ENCODE peak calls at places on chromosome 5, in four cellular contexts. X is esophagus muscularis mucosa, C is aorta, F is activated gamma-delta T cell treated with Interleukin-2 at 50 U/mL for 16 hours. N is an unnamed sample.

GRCh38 chr5:140042551-140043507 is at the start of gene NRG2:
- DNase-seq in X (no peak), C (peak), F (peak), N (peak)

GRCh38 chr5:179530069-179530998 is 20.0 kb upstream of the RUFY1 start:
- DNase-seq in C (peak), F (peak), X (no peak), N (peak)

GRCh38 chr5:124651663-124652513 is 94.6 kb downstream of the ZNF608 start:
- DNase-seq in X (peak), C (peak), F (no peak), N (peak)

GRCh38 chr5:90909091-90909503 is 350.5 kb downstream of the ADGRV1 start:
- DNase-seq in C (no peak), X (no peak), F (no peak), N (no peak)

GRCh38 chr5:55551904-55552303 is 17.1 kb upstream of the PLPP1 start:
- DNase-seq in X (no peak), F (no peak), C (no peak), N (no peak)

GRCh38 chr5:10702040-10702629 is 58.9 kb downstream of the DAP start:
- DNase-seq in X (no peak), C (peak), F (no peak), N (no peak)

GRCh38 chr5:92544042-92544441 is 1037.0 kb downstream of the NR2F1-AS1 start:
- DNase-seq in F (no peak), C (no peak), X (no peak), N (no peak)

GRCh38 chr5:126969548-126969947 is 60.8 kb downstream of the MARCHF3 start:
- DNase-seq in X (no peak), C (no peak), F (no peak), N (no peak)

GRCh38 chr5:134446938-134447337 is 35.3 kb upstream of the CDKN2AIPNL start:
- DNase-seq in C (no peak), X (no peak), F (no peak), N (no peak)

GRCh38 chr5:124706041-124706440 is 40.4 kb downstream of the ZNF608 start:
- DNase-seq in C (no peak), F (no peak), X (no peak), N (no peak)

GRCh38 chr5:116795189-116795588 is 220.6 kb upstream of the SEMA6A start:
- DNase-seq in F (no peak), X (no peak), C (no peak), N (no peak)

GRCh38 chr5:168908207-168908606 is 329.0 kb upstream of the PANK3 start:
- DNase-seq in C (no peak), F (no peak), X (no peak), N (no peak)

GRCh38 chr5:169149317-169149716 is 151.6 kb downstream of the SLIT3 start:
- DNase-seq in F (no peak), C (no peak), X (no peak), N (no peak)

GRCh38 chr5:175654807-175655206 is 3.1 kb upstream of the HRH2 start:
- DNase-seq in F (no peak), X (no peak), C (no peak), N (no peak)

GRCh38 chr5:74736759-74737158 is 30.2 kb downstream of the GFM2 start:
- DNase-seq in F (no peak), X (no peak), C (no peak), N (no peak)

GRCh38 chr5:141883184-141883947 is 5.2 kb upstream of the PCDH1 start:
- DNase-seq in F (no peak), C (no peak), X (no peak), N (no peak)

GRCh38 chr5:132491368-132492364 is 1.1 kb upstream of the IRF1 start:
- DNase-seq in F (no peak), C (no peak), X (peak), N (no peak)

GRCh38 chr5:159049844-159050318 is 49.8 kb downstream of the EBF1 start:
- DNase-seq in C (no peak), F (no peak), X (no peak), N (no peak)

GRCh38 chr5:100644206-100644605 is 109.0 kb downstream of the FAM174A start:
- DNase-seq in C (no peak), F (no peak), X (no peak), N (no peak)

GRCh38 chr5:112594060-112594850 is 143.4 kb upstream of the APC start:
- DNase-seq in X (peak), F (no peak), C (no peak), N (no peak)

GRCh38 chr5:151696470-151697061 is 9.9 kb upstream of the SPARC start:
- DNase-seq in C (peak), X (no peak), F (no peak), N (no peak)

GRCh38 chr5:96721351-96721970 is 59.3 kb downstream of the CAST start:
- DNase-seq in X (no peak), C (no peak), F (no peak), N (no peak)

GRCh38 chr5:38548064-38548759 is 8.2 kb downstream of the LIFR start:
- DNase-seq in F (no peak), C (no peak), X (no peak), N (no peak)

GRCh38 chr5:142866563-142867275 is 96.5 kb downstream of the ARHGAP26 start:
- DNase-seq in X (no peak), C (no peak), F (peak), N (no peak)

GRCh38 chr5:67401166-67401565 is 204.6 kb upstream of the CD180 start:
- DNase-seq in C (no peak), F (no peak), X (no peak), N (no peak)

GRCh38 chr5:1204693-1205242 is 3.4 kb downstream of the SLC6A19 start:
- DNase-seq in F (no peak), C (peak), X (no peak), N (no peak)

N was measured in cardiac septum.